ENCODE peak calls at places on chromosomes 5 and 9, in ten cellular contexts. J is AG10803, L is IMR-90, U is testis, C is mucosa of descending colon, M is Panc1, Q is cardiac fibroblast, N is fibroblast of the aortic adventitia, P is AG04449, G is cardiac muscle cell. H is an unnamed sample.

GRCh38 chr9:106075568-106075967 is 381.2 kb downstream of the TMEM38B start:
- DNase-seq in C (no peak), M (no peak), P (no peak), J (no peak), G (no peak), U (no peak), Q (no peak), L (no peak), N (no peak), H (no peak)

GRCh38 chr5:89315194-89315593 is 432.2 kb upstream of the MEF2C start:
- DNase-seq in M (no peak), P (no peak), N (peak), J (peak), L (peak), Q (peak), C (peak), U (peak), G (peak), H (peak)

GRCh38 chr5:54900906-54901725 is 84.3 kb downstream of the ESM1 start:
- DNase-seq in N (peak), L (peak), C (peak), G (peak), P (no peak), U (no peak), M (no peak), J (peak), Q (peak), H (peak)

GRCh38 chr5:53895091-53895683 is 334.7 kb downstream of the NDUFS4 start:
- DNase-seq in L (no peak), G (no peak), C (no peak), U (no peak), M (no peak), Q (no peak), J (no peak), N (no peak), P (no peak), H (no peak)

GRCh38 chr5:171342362-171343111 is 33.5 kb downstream of the TLX3 start:
- DNase-seq in N (peak), L (peak), M (peak), J (peak), G (peak), U (peak), Q (peak), C (no peak), P (peak), H (peak)

GRCh38 chr9:6926436-6926835 is 168.7 kb downstream of the KDM4C start:
- DNase-seq in L (no peak), J (no peak), N (no peak), C (no peak), Q (no peak), U (no peak), P (no peak), G (no peak), M (no peak), H (no peak)

GRCh38 chr5:106862450-106863193 is 808.1 kb downstream of the EFNA5 start:
- DNase-seq in L (peak), J (no peak), C (no peak), N (peak), G (no peak), U (no peak), M (no peak), P (no peak), Q (peak), H (peak)

GRCh38 chr9:31103836-31104235 is 1280.6 kb upstream of the ACO1 start:
- DNase-seq in G (peak), M (no peak), U (no peak), N (no peak), J (no peak), C (no peak), L (no peak), P (no peak), Q (peak), H (peak)

GRCh38 chr5:15499528-15500325 is at the start of gene FBXL7:
- DNase-seq in M (no peak), N (peak), Q (peak), U (peak), C (peak), P (no peak), J (peak), G (peak), L (peak), H (peak)

GRCh38 chr9:98365227-98365669 is 109.8 kb upstream of the TBC1D2 start:
- DNase-seq in G (peak), P (no peak), U (peak), N (peak), J (peak), C (no peak), Q (peak), L (peak), M (no peak), H (peak)

GRCh38 chr9:91334053-91334452 is 27.7 kb downstream of the AUH start:
- DNase-seq in J (peak), P (no peak), L (peak), G (no peak), N (no peak), U (no peak), Q (no peak), M (no peak), C (no peak), H (peak)

GRCh38 chr9:69396759-69397158 is 71.7 kb downstream of the ENTREP1 start:
- DNase-seq in U (no peak), G (no peak), J (no peak), C (no peak), M (no peak), P (no peak), Q (no peak), N (peak), L (no peak), H (no peak)

GRCh38 chr5:178766936-178767912 is 36.8 kb upstream of the ZNF354A start:
- DNase-seq in C (no peak), J (no peak), M (no peak), N (no peak), G (no peak), P (no peak), L (no peak), Q (no peak), U (no peak), H (no peak)

GRCh38 chr5:34499001-34499734 is 157.0 kb upstream of the RAI14 start:
- DNase-seq in J (peak), P (peak), Q (peak), G (peak), N (peak), M (peak), C (no peak), L (peak), U (no peak), H (peak)

GRCh38 chr9:99737649-99738048 is 84.0 kb upstream of the NR4A3 start:
- DNase-seq in P (no peak), U (no peak), N (no peak), M (no peak), L (no peak), C (no peak), J (no peak), G (no peak), Q (no peak), H (no peak)

GRCh38 chr9:99745085-99745484 is 76.6 kb upstream of the NR4A3 start:
- DNase-seq in C (no peak), J (no peak), L (no peak), N (no peak), P (no peak), G (no peak), U (no peak), Q (no peak), M (no peak), H (no peak)

GRCh38 chr9:99748690-99749089 is 73.0 kb upstream of the NR4A3 start:
- DNase-seq in C (no peak), J (no peak), U (no peak), Q (no peak), N (no peak), G (no peak), L (no peak), P (no peak), M (no peak), H (no peak)

GRCh38 chr9:99748251-99748650 is 73.4 kb upstream of the NR4A3 start:
- DNase-seq in G (no peak), J (peak), C (no peak), N (no peak), Q (no peak), L (no peak), P (no peak), M (no peak), U (no peak), H (no peak)

GRCh38 chr9:99743455-99743854 is 78.2 kb upstream of the NR4A3 start:
- DNase-seq in Q (no peak), M (no peak), L (no peak), C (no peak), N (no peak), J (no peak), U (no peak), P (no peak), G (no peak), H (no peak)
- H3K4me3 ChIP-seq in Q (no peak), M (no peak), L (no peak), C (no peak), N (no peak), J (no peak), U (no peak), P (no peak), G (no peak), H (no peak)

GRCh38 chr9:126965541-126966428 is 51.2 kb downstream of the RALGPS1 start:
- DNase-seq in U (peak), J (peak), P (no peak), L (peak), N (peak), M (peak), G (peak), C (no peak), Q (peak), H (peak)
- TF ChIP-seq CTCF in U (peak), J (peak), P (peak), L (peak), N (peak), M (peak), G (peak), C (peak), Q (peak), H (peak)

GRCh38 chr5:116600876-116601275 is 26.3 kb upstream of the SEMA6A start:
- DNase-seq in U (no peak), G (no peak), Q (no peak), M (no peak), P (no peak), J (peak), N (no peak), C (no peak), L (peak), H (peak)
- H3K4me3 ChIP-seq in U (no peak), G (no peak), Q (no peak), M (no peak), P (no peak), J (no peak), N (no peak), C (no peak), L (no peak), H (no peak)

DNA sequence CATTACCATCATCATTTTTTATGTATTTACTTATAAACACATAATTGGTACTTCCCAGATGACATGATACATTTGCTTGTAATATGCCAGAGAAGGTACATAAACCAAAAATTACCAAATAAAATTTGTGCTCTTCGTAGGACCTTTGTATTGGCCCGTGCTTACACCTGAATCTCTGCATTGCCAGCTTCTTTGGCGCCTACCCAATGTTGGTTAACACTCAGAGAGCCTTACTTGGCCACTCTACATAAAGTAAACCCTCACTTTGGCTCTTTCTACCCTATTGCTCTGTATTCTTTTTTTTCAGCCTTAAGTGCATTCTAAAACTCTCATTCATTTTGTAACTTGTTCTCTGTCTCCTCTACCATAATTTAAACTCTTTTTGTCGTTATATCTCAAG is 148.1 kb upstream of the ZNF608 start:
- DNase-seq in J (no peak), N (no peak), Q (no peak), L (no peak), U (no peak), M (no peak), P (no peak), C (no peak), G (no peak), H (no peak)
- TF ChIP-seq CTCF in J (no peak), N (no peak), Q (no peak), L (no peak), U (no peak), M (no peak), P (no peak), C (no peak), G (no peak), H (no peak)